ENCODE peak calls at places on chromosomes 11 and 22, in seven cellular contexts. S, A, P, T, Y, L and D are unnamed samples.

GRCh38 chr11:95147364-95147905 is 57.8 kb downstream of the ENDOD1 start:
- DNase-seq in S (no peak), A (peak; percentile 86), P (no peak), T (no peak), Y (peak; percentile 94), L (no peak), D (peak; percentile 90)

GRCh38 chr11:64341851-64342791 is 2.1 kb downstream of the CCDC88B start:
- DNase-seq in S (peak; percentile 44), A (peak; percentile 96), P (peak; percentile 94), T (peak; percentile 66), Y (peak; percentile 82), L (peak; percentile 89), D (peak; percentile 54)

GRCh38 chr22:50656122-50657070 is 16.2 kb upstream of the SHANK3 start:
- DNase-seq in S (no peak), A (peak; percentile 62), P (no peak), T (no peak), Y (no peak), L (no peak), D (peak; percentile 24)

GRCh38 chr11:95884364-95884763 is 39.5 kb downstream of the MTMR2 start:
- DNase-seq in S (no peak), A (peak; percentile 17), P (no peak), T (no peak), Y (peak; percentile 31), L (no peak), D (peak; percentile 62)

GRCh38 chr11:85948884-85949283 is 93.7 kb downstream of the CCDC83 start:
- DNase-seq in S (no peak), A (no peak), P (no peak), T (no peak), Y (no peak), L (no peak), D (no peak)

GRCh38 chr11:102632026-102632425 is 6.9 kb upstream of the MMP20 start:
- DNase-seq in S (no peak), A (no peak), P (no peak), T (no peak), Y (no peak), L (no peak), D (no peak)

GRCh38 chr11:66479741-66480115 is 506 bp upstream of the DPP3 start:
- DNase-seq in S (peak; percentile 87), A (no peak), P (no peak), T (no peak), Y (no peak), L (no peak), D (no peak)

GRCh38 chr11:44290206-44290605 is 19.7 kb downstream of the ALX4 start:
- DNase-seq in S (peak; percentile 63), A (peak; percentile 62), P (no peak), T (no peak), Y (no peak), L (no peak), D (no peak)

GRCh38 chr11:2265396-2265795 is 5.0 kb downstream of the ASCL2 start:
- DNase-seq in S (no peak), A (peak; percentile 2), P (peak; percentile 54), T (no peak), Y (no peak), L (no peak), D (no peak)

GRCh38 chr11:90717522-90717921 is 494.7 kb upstream of the CHORDC1 start:
- DNase-seq in S (no peak), A (no peak), P (no peak), T (no peak), Y (no peak), L (no peak), D (no peak)

GRCh38 chr22:29625090-29625825 is 21.8 kb downstream of the NF2 start:
- DNase-seq in S (no peak), A (peak; percentile 64), P (peak; percentile 65), T (no peak), Y (peak; percentile 68), L (no peak), D (no peak)

GRCh38 chr22:44850946-44851345 is 98.6 kb downstream of the ARHGAP8 start:
- DNase-seq in S (no peak), A (no peak), P (no peak), T (no peak), Y (no peak), L (no peak), D (no peak)

GRCh38 chr11:12159351-12160099 is 49.1 kb downstream of the MICAL2 start:
- DNase-seq in S (no peak), A (peak; percentile 84), P (no peak), T (no peak), Y (peak; percentile 77), L (no peak), D (peak; percentile 76)

GRCh38 chr22:47173535-47174021 is 411.1 kb downstream of the TBC1D22A start:
- DNase-seq in S (no peak), A (no peak), P (peak; percentile 50), T (no peak), Y (no peak), L (no peak), D (no peak)

GRCh38 chr11:64659417-64660144 is 63.4 kb downstream of the NRXN2 start:
- DNase-seq in S (no peak), A (peak; percentile 86), P (no peak), T (no peak), Y (peak; percentile 87), L (no peak), D (peak; percentile 69)

GRCh38 chr11:119472856-119473222 is 49.9 kb upstream of the THY1 start:
- DNase-seq in S (no peak), A (no peak), P (no peak), T (no peak), Y (no peak), L (no peak), D (no peak)

GRCh38 chr11:71139516-71140205 is 112.7 kb downstream of the SHANK2 start:
- DNase-seq in S (peak; percentile 68), A (peak; percentile 64), P (peak; percentile 73), T (no peak), Y (no peak), L (no peak), D (no peak)

GRCh38 chr11:44711113-44711512 is 15.6 kb upstream of the TSPAN18 start:
- DNase-seq in S (no peak), A (no peak), P (no peak), T (no peak), Y (no peak), L (no peak), D (no peak)

GRCh38 chr11:19320764-19321163 is 80.0 kb upstream of the E2F8 start:
- DNase-seq in S (no peak), A (no peak), P (no peak), T (no peak), Y (no peak), L (no peak), D (no peak)

GRCh38 chr11:118152552-118153471 is at the start of gene SCN4B:
- DNase-seq in S (peak; percentile 88), A (peak; percentile 88), P (peak; percentile 75), T (no peak), Y (peak; percentile 5), L (no peak), D (no peak)

GRCh38 chr22:47630741-47631534 is 868.5 kb downstream of the TBC1D22A start:
- DNase-seq in S (no peak), A (no peak), P (no peak), T (no peak), Y (no peak), L (no peak), D (no peak)

GRCh38 chr11:6746086-6746618 is 25.6 kb downstream of the OR2AG2 start:
- DNase-seq in S (no peak), A (no peak), P (no peak), T (no peak), Y (no peak), L (peak; percentile 43), D (no peak)

GRCh38 chr11:99316761-99317475 is 296.2 kb downstream of the CNTN5 start:
- DNase-seq in S (peak; percentile 78), A (peak; percentile 59), P (no peak), T (no peak), Y (no peak), L (no peak), D (no peak)

GRCh38 chr11:115982666-115983065 is 478.5 kb upstream of the CADM1 start:
- DNase-seq in S (no peak), A (no peak), P (no peak), T (no peak), Y (no peak), L (no peak), D (no peak)

GRCh38 chr22:40213478-40213877 is 35.8 kb downstream of the TNRC6B start:
- DNase-seq in S (no peak), A (no peak), P (no peak), T (no peak), Y (no peak), L (no peak), D (no peak)

GRCh38 chr11:698493-699115 is 3.0 kb downstream of the TMEM80 start:
- DNase-seq in S (no peak), A (no peak), P (no peak), T (no peak), Y (no peak), L (no peak), D (no peak)

GRCh38 chr11:73961321-73961720 is 10.5 kb downstream of the DNAJB13 start:
- DNase-seq in S (no peak), A (peak; percentile 43), P (peak; percentile 17), T (no peak), Y (no peak), L (no peak), D (no peak)

GRCh38 chr11:47858169-47858543 is 10.0 kb upstream of the NUP160 start:
- DNase-seq in S (no peak), A (peak; percentile 77), P (no peak), T (no peak), Y (no peak), L (no peak), D (no peak)

GRCh38 chr11:30992513-30992849 is 377.1 kb downstream of the DCDC1 start:
- DNase-seq in S (no peak), A (no peak), P (no peak), T (no peak), Y (no peak), L (no peak), D (no peak)

GRCh38 chr22:20268350-20269012 is 363 bp upstream of the RTN4R start:
- DNase-seq in S (no peak), A (peak; percentile 89), P (no peak), T (no peak), Y (no peak), L (peak; percentile 61), D (no peak)

GRCh38 chr11:13874596-13874995 is 87.9 kb upstream of the SPON1 start:
- DNase-seq in S (no peak), A (no peak), P (no peak), T (no peak), Y (no peak), L (no peak), D (no peak)

GRCh38 chr11:27296406-27296994 is 66.5 kb downstream of the CCDC34 start:
- DNase-seq in S (peak; percentile 15), A (peak; percentile 72), P (no peak), T (no peak), Y (peak; percentile 41), L (no peak), D (no peak)

GRCh38 chr22:47343611-47344010 is 581.2 kb downstream of the TBC1D22A start:
- DNase-seq in S (no peak), A (no peak), P (no peak), T (no peak), Y (no peak), L (no peak), D (no peak)

GRCh38 chr22:36727110-36727509 is 23.6 kb upstream of the CACNG2 start:
- DNase-seq in S (no peak), A (no peak), P (no peak), T (no peak), Y (no peak), L (no peak), D (no peak)

GRCh38 chr11:76637491-76638266 is 32.9 kb downstream of the LRRC32 start:
- DNase-seq in S (no peak), A (no peak), P (no peak), T (no peak), Y (no peak), L (no peak), D (no peak)